ENCODE peak calls at places on chromosomes 7 and 10, in four cellular contexts. One of them, this sample, is unnamed.

GRCh38 chr7:44587843-44588711 is 6.0 kb upstream of the TMED4 start:
- DNase-seq in IMR-90: peak
- DNase-seq in trophoblast cell: peak
- DNase-seq in H9: no peak
- DNase-seq in this sample: no peak

GRCh38 chr10:79065091-79065551 is 3.6 kb upstream of the ZMIZ1 start:
- DNase-seq in IMR-90: no peak
- DNase-seq in trophoblast cell: no peak
- DNase-seq in H9: no peak
- DNase-seq in this sample: no peak

GRCh38 chr7:101368422-101369165 is 5.9 kb downstream of the COL26A1 start:
- DNase-seq in H9: no peak
- DNase-seq in trophoblast cell: no peak
- DNase-seq in IMR-90: no peak
- DNase-seq in this sample: no peak

GRCh38 chr10:15642095-15642494 is 77.6 kb downstream of the ITGA8 start:
- DNase-seq in H9: no peak
- DNase-seq in trophoblast cell: no peak
- DNase-seq in IMR-90: peak
- DNase-seq in this sample: no peak

GRCh38 chr7:96144260-96144526 is 177.7 kb downstream of the SLC25A13 start:
- DNase-seq in H9: no peak
- DNase-seq in IMR-90: peak
- DNase-seq in trophoblast cell: no peak
- DNase-seq in this sample: no peak

GRCh38 chr7:47518827-47519226 is 63.1 kb downstream of the TNS3 start:
- DNase-seq in H9: no peak
- DNase-seq in trophoblast cell: no peak
- DNase-seq in IMR-90: peak
- DNase-seq in this sample: no peak

GRCh38 chr10:117163954-117164292 is 25.9 kb upstream of the VAX1 start:
- DNase-seq in H9: no peak
- DNase-seq in trophoblast cell: no peak
- DNase-seq in IMR-90: no peak
- DNase-seq in this sample: no peak

GRCh38 chr7:20365486-20365885 is 34.8 kb downstream of the ITGB8 start:
- DNase-seq in H9: no peak
- DNase-seq in IMR-90: no peak
- DNase-seq in trophoblast cell: peak
- DNase-seq in this sample: no peak

GRCh38 chr10:63744060-63744941 is 223.1 kb downstream of the REEP3 start:
- DNase-seq in H9: no peak
- DNase-seq in trophoblast cell: no peak
- DNase-seq in IMR-90: no peak
- DNase-seq in this sample: no peak

GRCh38 chr7:132577206-132578049 is 1.2 kb upstream of the PLXNA4 start:
- DNase-seq in H9: peak
- DNase-seq in IMR-90: peak
- DNase-seq in trophoblast cell: no peak
- DNase-seq in this sample: peak

GRCh38 chr7:48411619-48412018 is 240.4 kb downstream of the ABCA13 start:
- DNase-seq in IMR-90: no peak
- DNase-seq in H9: no peak
- DNase-seq in trophoblast cell: no peak
- DNase-seq in this sample: no peak

GRCh38 chr7:18952846-18953245 is 164.6 kb downstream of the TWIST1 start:
- DNase-seq in IMR-90: no peak
- DNase-seq in H9: no peak
- DNase-seq in trophoblast cell: no peak
- DNase-seq in this sample: no peak

GRCh38 chr7:50266893-50267386 is 37.6 kb upstream of the IKZF1 start:
- DNase-seq in H9: no peak
- DNase-seq in IMR-90: no peak
- DNase-seq in trophoblast cell: no peak
- DNase-seq in this sample: no peak

GRCh38 chr7:13111230-13111629 is 423.8 kb downstream of the ARL4A start:
- DNase-seq in trophoblast cell: no peak
- DNase-seq in H9: no peak
- DNase-seq in IMR-90: peak
- DNase-seq in this sample: no peak

GRCh38 chr10:91796332-91797076 is 1.7 kb upstream of the TNKS2 start:
- DNase-seq in H9: peak
- DNase-seq in trophoblast cell: peak
- DNase-seq in IMR-90: no peak
- DNase-seq in this sample: no peak

GRCh38 chr7:131391145-131391544 is 63.5 kb downstream of the MKLN1 start:
- DNase-seq in H9: no peak
- DNase-seq in trophoblast cell: no peak
- DNase-seq in IMR-90: no peak
- DNase-seq in this sample: no peak

GRCh38 chr7:29189743-29190201 is 4.8 kb upstream of the CHN2 start:
- DNase-seq in trophoblast cell: peak
- DNase-seq in IMR-90: no peak
- DNase-seq in H9: peak
- DNase-seq in this sample: peak

GRCh38 chr10:61187601-61188000 is 243.6 kb upstream of the RHOBTB1 start:
- DNase-seq in trophoblast cell: no peak
- DNase-seq in H9: no peak
- DNase-seq in IMR-90: no peak
- DNase-seq in this sample: no peak

GRCh38 chr10:124649209-124649608 is 95.0 kb downstream of the FAM53B start:
- DNase-seq in IMR-90: no peak
- DNase-seq in trophoblast cell: peak
- DNase-seq in H9: no peak
- DNase-seq in this sample: no peak

GRCh38 chr10:124647421-124648130 is 96.6 kb downstream of the FAM53B start:
- DNase-seq in IMR-90: peak
- DNase-seq in trophoblast cell: peak
- DNase-seq in H9: no peak
- DNase-seq in this sample: no peak

GRCh38 chr10:124648738-124649137 is 95.4 kb downstream of the FAM53B start:
- DNase-seq in IMR-90: peak
- DNase-seq in trophoblast cell: no peak
- DNase-seq in H9: no peak
- DNase-seq in this sample: no peak

GRCh38 chr10:124646483-124647352 is 97.5 kb downstream of the FAM53B start:
- DNase-seq in IMR-90: peak
- DNase-seq in H9: no peak
- DNase-seq in trophoblast cell: peak
- DNase-seq in this sample: no peak

GRCh38 chr10:124648131-124648475 is 96.1 kb downstream of the FAM53B start:
- DNase-seq in H9: no peak
- DNase-seq in trophoblast cell: no peak
- DNase-seq in IMR-90: no peak
- DNase-seq in this sample: no peak
- H2AFZ ChIP-seq in H9: no peak
- H2AFZ ChIP-seq in trophoblast cell: no peak
- H2AFZ ChIP-seq in IMR-90: peak
- H2AFZ ChIP-seq in this sample: no peak

GRCh38 chr7:30770936-30771858 is at the start of gene MINDY4:
- DNase-seq in IMR-90: peak
- DNase-seq in H9: peak
- DNase-seq in trophoblast cell: peak
- DNase-seq in this sample: peak
- H3K23ac ChIP-seq in IMR-90: peak
- H3K23ac ChIP-seq in H9: no peak
- H3K23ac ChIP-seq in trophoblast cell: no peak
- H3K23ac ChIP-seq in this sample: peak

DNA sequence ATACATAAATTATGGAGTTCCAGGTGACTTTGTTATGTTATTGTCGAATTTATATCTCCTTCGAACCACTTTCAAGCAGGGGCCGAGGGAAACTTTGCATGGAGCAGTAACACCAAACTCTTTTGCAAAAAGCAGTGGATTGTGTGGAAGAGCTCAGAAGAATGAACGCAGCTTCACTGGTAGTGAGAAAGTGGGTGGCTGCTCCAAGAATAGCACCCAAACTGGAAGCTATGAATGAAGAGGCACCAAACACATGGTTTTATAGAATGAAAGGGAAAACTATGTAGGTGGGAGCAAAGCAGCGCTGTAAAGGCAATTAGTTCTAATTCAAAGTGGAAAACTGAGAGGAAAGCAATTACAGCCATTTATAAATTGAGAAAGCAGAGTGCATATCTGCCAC is 67.2 kb downstream of the CTTNBP2 start:
- DNase-seq in H9: no peak
- DNase-seq in IMR-90: no peak
- DNase-seq in trophoblast cell: no peak
- DNase-seq in this sample: no peak
- H2AFZ ChIP-seq in H9: no peak
- H2AFZ ChIP-seq in IMR-90: no peak
- H2AFZ ChIP-seq in trophoblast cell: no peak
- H2AFZ ChIP-seq in this sample: no peak

DNA sequence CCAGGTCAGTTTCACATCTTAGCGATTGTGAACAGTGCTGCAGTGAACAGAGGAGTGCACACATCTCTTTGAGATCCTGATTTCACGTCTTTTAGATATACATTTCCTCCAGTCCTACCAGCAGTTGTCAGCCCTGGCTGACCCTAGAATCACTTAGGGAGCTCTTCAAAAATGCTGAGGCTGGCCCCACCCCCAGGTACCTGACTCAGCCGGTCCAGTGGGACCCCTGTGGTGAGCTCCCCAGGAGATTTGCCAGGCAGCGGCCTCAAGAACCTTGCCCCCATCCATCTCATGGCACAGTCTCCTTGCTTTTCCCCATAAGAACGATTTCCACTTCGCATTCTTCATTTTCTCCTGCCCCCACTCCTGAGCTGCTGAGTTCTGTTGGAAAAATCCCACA is 45.5 kb downstream of the TEX36 start:
- DNase-seq in IMR-90: no peak
- DNase-seq in trophoblast cell: no peak
- DNase-seq in H9: no peak
- DNase-seq in this sample: no peak
- H3K23ac ChIP-seq in IMR-90: no peak
- H3K23ac ChIP-seq in trophoblast cell: no peak
- H3K23ac ChIP-seq in H9: no peak
- H3K23ac ChIP-seq in this sample: no peak

This sample was measured in neuronal stem cell.